ENCODE peak calls at places on chromosomes 4 and X, in five cellular contexts. T is ELR, D is amniotic stem cell, A is GM04503, K is GM10248. F is an unnamed sample.

GRCh38 chr4:43126595-43126994 is 234.1 kb downstream of the GRXCR1 start:
- DNase-seq in K (no peak), T (no peak), D (no peak), A (no peak), F (no peak)

GRCh38 chrX:51568586-51568985 is 50.1 kb downstream of the CENPVL3 start:
- DNase-seq in T (peak; percentile 82), K (no peak), D (peak; percentile 2), A (peak; percentile 18), F (peak; percentile 53)

GRCh38 chr4:112521123-112522116 is 5.4 kb upstream of the NEUROG2 start:
- DNase-seq in A (no peak), K (no peak), D (no peak), T (no peak), F (no peak)

GRCh38 chr4:66688674-66689073 is 856.6 kb downstream of the CENPC start:
- DNase-seq in D (peak; percentile 19), A (no peak), T (peak; percentile 57), K (no peak), F (no peak)

GRCh38 chr4:38166082-38166481 is 205.9 kb downstream of the PTTG2 start:
- DNase-seq in T (no peak), A (no peak), K (no peak), D (no peak), F (no peak)

GRCh38 chrX:368811-369562 is 17.7 kb downstream of the PPP2R3B start:
- DNase-seq in A (no peak), T (no peak), D (no peak), K (no peak), F (peak; percentile 9)

GRCh38 chr4:140358281-140358680 is 15.2 kb upstream of the SCOC start:
- DNase-seq in K (no peak), D (no peak), T (no peak), A (no peak), F (no peak)

GRCh38 chr4:15636818-15637217 is 18.3 kb downstream of the FBXL5 start:
- DNase-seq in A (no peak), K (no peak), D (no peak), T (no peak), F (no peak)

GRCh38 chrX:151167791-151168345 is 8.5 kb upstream of the GPR50 start:
- DNase-seq in A (no peak), K (no peak), T (no peak), D (no peak), F (no peak)

GRCh38 chrX:13937370-13938052 is 92.2 kb downstream of the GEMIN8 start:
- DNase-seq in K (no peak), T (peak; percentile 13), D (no peak), A (peak; percentile 1), F (no peak)

GRCh38 chr4:126778348-126778747 is 854.4 kb upstream of the INTU start:
- DNase-seq in A (peak; percentile 56), T (peak; percentile 81), K (no peak), D (no peak), F (no peak)

GRCh38 chrX:69605521-69605920 is 10.4 kb upstream of the EDA start:
- DNase-seq in T (no peak), A (no peak), D (no peak), K (no peak), F (no peak)

GRCh38 chr4:163988391-163988790 is 493.9 kb downstream of the TMA16 start:
- DNase-seq in D (no peak), T (no peak), K (no peak), A (no peak), F (no peak)

GRCh38 chr4:76977731-76978350 is 28.3 kb downstream of the SEPTIN11 start:
- DNase-seq in A (no peak), K (no peak), D (peak; percentile 17), T (peak; percentile 91), F (no peak)

GRCh38 chr4:168945291-168945690 is 64.8 kb downstream of the CBR4 start:
- DNase-seq in D (no peak), T (no peak), K (no peak), A (no peak), F (no peak)

GRCh38 chr4:154589296-154590197 is 995 bp downstream of the FGA start:
- DNase-seq in T (no peak), K (no peak), D (no peak), A (no peak), F (no peak)

GRCh38 chr4:145736241-145736831 is 56.4 kb downstream of the C4orf51 start:
- DNase-seq in D (no peak), A (peak; percentile 65), T (no peak), K (no peak), F (no peak)

GRCh38 chr4:8674311-8674885 is 81.8 kb downstream of the CPZ start:
- DNase-seq in K (no peak), A (no peak), T (no peak), D (no peak), F (no peak)

GRCh38 chr4:164177186-164177585 is 576.7 kb upstream of the SMIM31 start:
- DNase-seq in D (no peak), T (no peak), A (no peak), K (no peak), F (no peak)

GRCh38 chrX:64885850-64886249 is 90.4 kb downstream of the ZC4H2 start:
- DNase-seq in D (no peak), A (no peak), T (peak; percentile 10), K (no peak), F (no peak)

F was measured in AG04449.